ENCODE peak calls at places on chromosomes 12 and 14, in nine cellular contexts. T is choroid plexus epithelial cell; S is RWPE1; E is GM12878; A is activated effector memory CD4-positive, alpha-beta T cell treated with Interleukin-2 at 50 U/mL for 16 hours; M is H54; B is activated CD4-positive, CD25-positive, alpha-beta regulatory T cell treated with anti-CD3 and anti-CD28 coated beads, Interleukin-2, amount 50 U/mL, for 16 hours; W is non-pigmented ciliary epithelial cell; U is A549. L is an unnamed sample.

GRCh38 chr14:24164591-24164991 is 3.5 kb downstream of the IRF9 start:
- DNase-seq in T (no peak), S (no peak), E (no peak), A (no peak), M (no peak), B (no peak), W (no peak), U (no peak), L (no peak)

GRCh38 chr12:72925716-72926115 is 653.5 kb downstream of the TRHDE start:
- DNase-seq in T (no peak), S (no peak), E (no peak), A (no peak), M (no peak), B (no peak), W (no peak), U (no peak), L (no peak)

GRCh38 chr12:105427883-105428282 is 97.4 kb downstream of the C12orf75 start:
- DNase-seq in T (peak), S (peak), E (no peak), A (no peak), M (no peak), B (no peak), W (no peak), U (no peak), L (no peak)

GRCh38 chr12:79935624-79936040 is 735 bp upstream of the PPP1R12A start:
- DNase-seq in T (peak), S (no peak), E (peak), A (no peak), M (no peak), B (no peak), W (no peak), U (no peak), L (no peak)

GRCh38 chr12:9039397-9039977 is 50.1 kb downstream of the KLRG1 start:
- DNase-seq in T (peak), S (peak), E (no peak), A (no peak), M (peak), B (no peak), W (no peak), U (peak), L (no peak)

GRCh38 chr14:96368534-96368933 is 5.2 kb downstream of the GSKIP start:
- DNase-seq in T (peak), S (no peak), E (no peak), A (no peak), M (no peak), B (no peak), W (no peak), U (no peak), L (no peak)

GRCh38 chr12:72390146-72390545 is 118.0 kb downstream of the TRHDE start:
- DNase-seq in T (no peak), S (no peak), E (no peak), A (no peak), M (no peak), B (no peak), W (no peak), U (no peak), L (no peak)

GRCh38 chr14:68843471-68844209 is 50.8 kb upstream of the ZFP36L1 start:
- DNase-seq in T (peak), S (peak), E (no peak), A (peak), M (peak), B (peak), W (no peak), U (peak), L (peak)

GRCh38 chr14:92513966-92514843 is 624 bp downstream of the RIN3 start:
- DNase-seq in T (peak), S (peak), E (no peak), A (peak), M (no peak), B (no peak), W (no peak), U (peak), L (no peak)

GRCh38 chr12:106113446-106114083 is 25.2 kb downstream of the NUAK1 start:
- DNase-seq in T (no peak), S (peak), E (no peak), A (no peak), M (no peak), B (no peak), W (no peak), U (peak), L (no peak)

GRCh38 chr12:131785763-131786330 is 42.3 kb upstream of the MMP17 start:
- DNase-seq in T (no peak), S (no peak), E (no peak), A (no peak), M (no peak), B (no peak), W (no peak), U (no peak), L (no peak)

GRCh38 chr14:64725360-64725815 is 21.2 kb downstream of the PLEKHG3 start:
- DNase-seq in T (no peak), S (no peak), E (no peak), A (no peak), M (no peak), B (no peak), W (no peak), U (no peak), L (no peak)

L was measured in CD8-positive, alpha-beta T cell.